ENCODE peak calls at places on chromosomes 1 and 21, in nine cellular contexts. F is ureter; N is naive thymus-derived CD8-positive, alpha-beta T cell; I is psoas muscle; E is brain microvascular endothelial cell; T is amygdala; J is iPS-NIHi11; O is HEK293T; D is kidney epithelial cell. G is an unnamed sample.

GRCh38 chr1:16903054-16903453 is 7.3 kb downstream of the RNU1-2 start:
- DNase-seq in F (peak), N (no peak), I (no peak), E (peak), T (no peak), J (no peak), O (no peak), D (no peak), G (peak)

GRCh38 chr1:236394905-236395779 is 1.1 kb downstream of the EDARADD start:
- DNase-seq in F (peak), N (no peak), I (no peak), E (no peak), T (no peak), J (peak), O (peak), D (no peak), G (peak)

GRCh38 chr21:33101300-33102005 is 31.5 kb downstream of the OLIG1 start:
- DNase-seq in F (no peak), N (no peak), I (no peak), E (no peak), T (no peak), J (no peak), O (no peak), D (no peak), G (no peak)

GRCh38 chr1:235670157-235670776 is 20.7 kb upstream of the GNG4 start:
- DNase-seq in F (no peak), N (no peak), I (no peak), E (no peak), T (no peak), J (no peak), O (no peak), D (no peak), G (no peak)

GRCh38 chr1:206672844-206673758 is 11.6 kb upstream of the MAPKAPK2 start:
- DNase-seq in F (no peak), N (no peak), I (no peak), E (peak), T (no peak), J (no peak), O (no peak), D (no peak), G (no peak)

GRCh38 chr1:24707659-24708058 is 37.6 kb upstream of the CLIC4 start:
- DNase-seq in F (no peak), N (no peak), I (no peak), E (peak), T (no peak), J (no peak), O (no peak), D (no peak), G (no peak)

GRCh38 chr21:37087188-37087587 is 14.1 kb downstream of the TTC3 start:
- DNase-seq in F (no peak), N (no peak), I (no peak), E (peak), T (no peak), J (no peak), O (peak), D (no peak), G (peak)

GRCh38 chr1:166906647-166907046 is 30.6 kb upstream of the TADA1 start:
- DNase-seq in F (no peak), N (no peak), I (no peak), E (no peak), T (no peak), J (no peak), O (no peak), D (no peak), G (no peak)

GRCh38 chr1:100627018-100627716 is 89.2 kb downstream of the GPR88 start:
- DNase-seq in F (no peak), N (no peak), I (no peak), E (peak), T (no peak), J (no peak), O (no peak), D (no peak), G (no peak)

GRCh38 chr1:38740543-38740942 is 119.0 kb downstream of the RRAGC start:
- DNase-seq in F (no peak), N (no peak), I (no peak), E (peak), T (no peak), J (no peak), O (no peak), D (no peak), G (no peak)

GRCh38 chr1:235063068-235063765 is 65.4 kb downstream of the TOMM20 start:
- DNase-seq in F (no peak), N (no peak), I (no peak), E (no peak), T (no peak), J (no peak), O (no peak), D (no peak), G (no peak)

GRCh38 chr1:68848017-68848416 is 351.1 kb upstream of the DEPDC1 start:
- DNase-seq in F (no peak), N (no peak), I (no peak), E (no peak), T (no peak), J (no peak), O (no peak), D (no peak), G (no peak)

GRCh38 chr1:201676061-201676644 is 137.2 kb downstream of the NAV1 start:
- DNase-seq in F (no peak), N (no peak), I (peak), E (peak), T (no peak), J (peak), O (no peak), D (no peak), G (peak)

GRCh38 chr1:113872219-113872934 is 865 bp upstream of the PTPN22 start:
- DNase-seq in F (no peak), N (no peak), I (no peak), E (no peak), T (no peak), J (no peak), O (no peak), D (no peak), G (no peak)

GRCh38 chr1:209375681-209376360 is 207.7 kb upstream of the CAMK1G start:
- DNase-seq in F (no peak), N (no peak), I (no peak), E (peak), T (no peak), J (peak), O (no peak), D (no peak), G (no peak)

GRCh38 chr1:10692401-10693021 is 103.9 kb downstream of the CASZ1 start:
- DNase-seq in F (no peak), N (peak), I (no peak), E (no peak), T (no peak), J (no peak), O (peak), D (no peak), G (peak)

GRCh38 chr21:42291003-42291750 is 24.0 kb downstream of the TFF3 start:
- DNase-seq in F (no peak), N (no peak), I (no peak), E (no peak), T (no peak), J (peak), O (no peak), D (no peak), G (no peak)

GRCh38 chr1:205582471-205583291 is 49.1 kb downstream of the ELK4 start:
- DNase-seq in F (peak), N (peak), I (no peak), E (no peak), T (no peak), J (no peak), O (no peak), D (no peak), G (peak)

GRCh38 chr21:31557956-31558838 is 101.3 kb upstream of the SOD1 start:
- DNase-seq in F (peak), N (peak), I (no peak), E (peak), T (peak), J (peak), O (peak), D (no peak), G (peak)

GRCh38 chr1:62508187-62508758 is 71.4 kb downstream of the USP1 start:
- DNase-seq in F (no peak), N (no peak), I (no peak), E (peak), T (no peak), J (peak), O (peak), D (peak), G (peak)

GRCh38 chr1:228434674-228435073 is 18.0 kb upstream of the TRIM17 start:
- DNase-seq in F (no peak), N (no peak), I (no peak), E (no peak), T (no peak), J (peak), O (no peak), D (no peak), G (no peak)

GRCh38 chr1:52164604-52165003 is 22.7 kb downstream of the ZFYVE9 start:
- DNase-seq in F (no peak), N (no peak), I (no peak), E (peak), T (no peak), J (no peak), O (no peak), D (no peak), G (no peak)

GRCh38 chr21:44391345-44392091 is 38.1 kb downstream of the TRPM2 start:
- DNase-seq in F (no peak), N (no peak), I (peak), E (no peak), T (no peak), J (no peak), O (no peak), D (no peak), G (no peak)

GRCh38 chr1:239778221-239778813 is 313.4 kb upstream of the FMN2 start:
- DNase-seq in F (no peak), N (no peak), I (no peak), E (no peak), T (no peak), J (no peak), O (no peak), D (no peak), G (no peak)

GRCh38 chr1:183277821-183278735 is 92.0 kb downstream of the LAMC2 start:
- DNase-seq in F (no peak), N (no peak), I (no peak), E (peak), T (no peak), J (no peak), O (no peak), D (no peak), G (no peak)

G was measured in WERI-Rb-1.